ENCODE peak calls at places on chromosomes 4 and X, in nine cellular contexts. Z is Panc1; I is brain microvascular endothelial cell; V is hepatocyte; Q is body of pancreas; L is CD8-positive, alpha-beta T cell; C is choroid plexus epithelial cell; D is lower lobe of right lung; T is tibial nerve. O is an unnamed sample.

GRCh38 chr4:41028392-41029076 is 185.8 kb downstream of the APBB2 start:
- DNase-seq in Q (no peak), I (peak; percentile 32), C (peak; percentile 81), D (no peak), T (no peak), Z (no peak), V (peak; percentile 6), L (no peak), O (no peak)

GRCh38 chr4:18850763-18851331 is 829.3 kb upstream of the LCORL start:
- DNase-seq in I (no peak), Q (no peak), L (no peak), V (no peak), Z (no peak), C (no peak), T (no peak), D (no peak), O (no peak)

GRCh38 chr4:53695540-53696463 is 104.5 kb upstream of the LNX1 start:
- DNase-seq in L (no peak), Q (no peak), C (peak; percentile 60), Z (no peak), T (no peak), D (no peak), V (no peak), I (no peak), O (no peak)

GRCh38 chrX:68727696-68728095 is 80.2 kb downstream of the STARD8 start:
- DNase-seq in I (no peak), C (no peak), V (no peak), Z (no peak), L (no peak), T (no peak), Q (no peak), D (no peak), O (no peak)

GRCh38 chrX:70168238-70169188 is 8.8 kb upstream of the DGAT2L6 start:
- DNase-seq in Q (peak; percentile 8), V (peak; percentile 54), T (no peak), C (peak; percentile 62), Z (no peak), D (no peak), L (no peak), I (peak; percentile 55), O (peak; percentile 71)

GRCh38 chrX:97683256-97683655 is 799.5 kb downstream of the RPA4 start:
- DNase-seq in Z (no peak), L (no peak), Q (no peak), V (no peak), D (no peak), C (no peak), I (no peak), T (no peak), O (no peak)

GRCh38 chr4:158578476-158578875 is 56.8 kb downstream of the RXFP1 start:
- DNase-seq in C (peak; percentile 77), Q (no peak), D (no peak), T (no peak), L (no peak), Z (no peak), V (peak; percentile 30), I (peak; percentile 32), O (peak; percentile 26)

GRCh38 chrX:129705988-129706387 is 32.8 kb upstream of the XPNPEP2 start:
- DNase-seq in V (no peak), T (no peak), L (no peak), C (no peak), Z (no peak), I (no peak), D (no peak), Q (no peak), O (no peak)

GRCh38 chr4:114076865-114077264 is 97.4 kb upstream of the ARSJ start:
- DNase-seq in Q (no peak), D (no peak), T (no peak), Z (no peak), I (no peak), L (no peak), C (no peak), V (no peak), O (no peak)

GRCh38 chrX:9180623-9181022 is 146.7 kb upstream of the FAM9B start:
- DNase-seq in D (no peak), Z (no peak), Q (no peak), C (no peak), T (no peak), I (no peak), L (no peak), V (no peak), O (no peak)

GRCh38 chr4:184978211-184978610 is 40.1 kb upstream of the HELT start:
- DNase-seq in T (no peak), L (no peak), C (peak; percentile 22), I (no peak), D (no peak), Q (peak; percentile 56), V (no peak), Z (no peak), O (no peak)

GRCh38 chr4:112523764-112524505 is 8.0 kb upstream of the NEUROG2 start:
- DNase-seq in D (peak; percentile 70), Q (peak; percentile 87), Z (no peak), V (peak; percentile 84), T (no peak), L (peak; percentile 73), I (no peak), C (no peak), O (no peak)

GRCh38 chr4:72295966-72296557 is 264.3 kb downstream of the NPFFR2 start:
- DNase-seq in C (peak; percentile 84), Z (no peak), Q (no peak), T (no peak), V (peak; percentile 78), I (peak; percentile 25), D (no peak), L (no peak), O (peak; percentile 75)

DNA sequence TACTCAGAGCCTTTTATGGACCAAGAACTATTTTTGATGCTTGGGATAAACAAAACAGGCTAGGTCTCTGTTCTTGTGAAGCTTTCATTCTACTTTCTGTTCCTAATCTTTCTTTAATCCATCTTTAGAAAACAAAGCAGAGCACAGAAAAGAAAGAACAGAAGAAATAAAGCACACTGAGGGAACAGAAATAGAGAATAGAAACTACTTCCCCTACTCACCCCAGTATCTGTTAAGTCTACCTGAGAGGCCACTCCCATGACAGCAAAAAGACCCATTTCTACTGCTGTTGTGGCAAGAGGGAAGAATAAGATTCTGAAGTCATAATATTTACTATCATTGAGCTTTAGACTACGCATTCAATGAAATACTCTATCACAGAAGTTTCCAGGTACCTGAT is 9.2 kb downstream of the RFC1 start:
- DNase-seq in I (no peak), V (no peak), C (no peak), D (no peak), T (no peak), Q (no peak), Z (no peak), L (no peak), O (no peak)
- H3K4me3 ChIP-seq in I (no peak overlapping the region), V (no peak overlapping the region), C (no peak overlapping the region), D (no peak overlapping the region), T (no peak overlapping the region), Q (no peak overlapping the region), Z (no peak overlapping the region), L (no peak overlapping the region), O (no peak overlapping the region)

DNA sequence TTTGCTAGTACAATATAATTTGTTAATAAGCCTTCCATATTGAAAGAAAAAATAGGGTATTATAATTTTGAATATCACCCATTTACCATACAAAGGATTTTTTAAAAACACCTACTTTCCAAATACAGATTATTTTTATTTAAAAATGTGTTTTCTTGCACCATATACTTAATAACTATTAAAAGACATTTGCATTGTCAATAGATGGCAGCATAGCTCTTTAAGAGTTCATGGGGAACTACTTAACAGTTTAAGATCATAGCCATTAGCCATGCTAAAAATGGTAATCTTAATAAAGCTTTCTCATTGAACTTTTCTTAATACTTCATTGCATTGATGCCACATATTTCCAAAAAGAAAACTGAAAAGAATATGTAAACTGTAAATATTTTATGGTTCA is 1995.9 kb downstream of the C4orf33 start:
- DNase-seq in L (no peak), Q (no peak), I (no peak), C (peak; percentile 67), D (no peak), T (no peak), Z (no peak), V (peak; percentile 53), O (peak; percentile 64)
- TF ChIP-seq CTCF in L (no peak), Q (peak; percentile 54), I (peak; percentile 27), C (peak; percentile 54), D (no peak), T (peak; percentile 15), Z (peak; percentile 6), V (peak; percentile 75), O (peak; percentile 47)

DNA sequence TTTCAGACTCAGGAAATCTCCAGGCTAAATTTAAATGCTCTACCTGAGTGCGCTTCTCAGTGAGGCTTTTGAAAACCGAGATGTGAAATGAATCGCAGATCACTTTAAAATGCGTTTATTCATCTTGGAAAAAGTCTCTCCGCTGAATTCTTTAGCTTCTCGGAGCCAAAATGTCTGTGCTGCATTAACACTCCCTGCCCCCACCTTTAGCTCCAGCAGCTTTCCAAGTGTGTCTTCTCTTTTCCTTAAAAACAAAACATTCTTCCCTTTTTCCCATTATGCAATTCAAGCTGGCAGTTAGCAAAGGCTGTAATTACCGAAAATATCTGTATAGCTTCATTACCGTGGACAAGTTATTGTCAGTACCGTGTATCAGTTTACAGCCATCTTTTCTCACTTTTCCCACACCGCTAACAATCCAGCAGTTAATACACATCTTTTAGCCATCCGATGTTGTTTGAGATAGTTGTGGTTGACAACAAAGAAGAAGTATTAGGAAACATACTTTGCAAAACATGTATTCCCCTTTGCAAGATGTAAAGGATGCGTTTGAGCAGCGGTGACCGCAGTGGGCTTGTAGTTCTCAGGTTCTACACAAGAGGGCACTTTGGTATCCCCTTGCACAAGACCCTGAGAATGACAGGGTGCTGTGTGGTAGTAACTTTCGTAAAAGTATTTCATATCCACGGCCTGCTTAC is 136.1 kb upstream of the STX18 start:
- DNase-seq in I (peak; percentile 45), T (no peak), Q (peak; percentile 10), C (peak; percentile 92), V (peak; percentile 69), D (no peak), L (no peak), Z (no peak), O (peak; percentile 63)
- H3K4me3 ChIP-seq in I (no peak overlapping the region), T (no peak overlapping the region), Q (no peak overlapping the region), C (peak overlapping the region; percentile 41), V (no peak overlapping the region), D (no peak overlapping the region), L (no peak overlapping the region), Z (no peak overlapping the region), O (peak overlapping the region; percentile 3)

GRCh38 chr4:145936142-145937020 is 2.2 kb downstream of the ZNF827 start:
- DNase-seq in I (peak; percentile 65), L (peak; percentile 70), C (peak; percentile 78), D (peak; percentile 68), T (no peak), Q (peak; percentile 77), Z (no peak), V (peak; percentile 90), O (peak; percentile 81)

GRCh38 chr4:145937990-145938611 is 522 bp downstream of the ZNF827 start:
- DNase-seq in Z (no peak), T (no peak), V (peak; percentile 63), C (peak; percentile 52), L (peak; percentile 54), I (peak; percentile 22), Q (peak; percentile 40), D (no peak), O (peak; percentile 52)

GRCh38 chr4:145938618-145939177 is at the start of gene ZNF827:
- DNase-seq in V (peak; percentile 87), Z (no peak), Q (peak; percentile 76), L (peak; percentile 70), C (peak; percentile 85), D (peak; percentile 66), I (peak; percentile 78), T (no peak), O (peak; percentile 78)

GRCh38 chr4:145935253-145936141 is 3.1 kb downstream of the ZNF827 start:
- DNase-seq in L (peak; percentile 33), T (no peak), V (peak; percentile 35), Z (no peak), C (no peak), Q (peak; percentile 42), D (peak; percentile 44), I (no peak), O (no peak)

GRCh38 chr4:145937021-145937861 is 1.4 kb downstream of the ZNF827 start:
- DNase-seq in D (peak; percentile 65), V (peak; percentile 86), T (peak; percentile 22), Q (peak; percentile 73), L (peak; percentile 49), Z (no peak), C (peak; percentile 80), I (peak; percentile 73), O (peak; percentile 76)
- TF ChIP-seq CTCF in D (no peak), V (no peak), T (no peak), Q (no peak), L (no peak), Z (no peak), C (no peak), I (no peak), O (no peak)

O was measured in astrocyte of the spinal cord.